ENCODE peak calls at places on chromosomes 5 and 9, in five cellular contexts. Q is H1, N is GM23248, Y is GM23338, J is A549. U is an unnamed sample.

GRCh38 chr9:134562146-134562753 is 79.4 kb upstream of the COL5A1 start:
- DNase-seq in J (no peak), N (peak), Q (no peak), Y (no peak), U (no peak)

GRCh38 chr9:36470891-36471290 is 70.8 kb upstream of the RNF38 start:
- DNase-seq in Q (no peak), Y (no peak), N (peak), J (no peak), U (peak)

GRCh38 chr5:71452876-71453275 is 2.6 kb upstream of the BDP1 start:
- DNase-seq in J (no peak), N (no peak), Q (no peak), Y (no peak), U (no peak)

GRCh38 chr9:137253717-137254623 is 1.2 kb upstream of the NELFB start:
- DNase-seq in Q (no peak), Y (peak), N (peak), J (no peak), U (no peak)

GRCh38 chr5:43772601-43773031 is 169.6 kb downstream of the NNT start:
- DNase-seq in Q (no peak), Y (no peak), N (peak), J (peak), U (no peak)

GRCh38 chr9:129763235-129763917 is 10.5 kb upstream of the PTGES start:
- DNase-seq in Q (no peak), J (no peak), N (peak), Y (no peak), U (no peak)

GRCh38 chr5:157607371-157608161 is 32.0 kb upstream of the ADAM19 start:
- DNase-seq in J (peak), Q (no peak), Y (no peak), N (peak), U (peak)

GRCh38 chr9:135887585-135888050 is 19.7 kb downstream of the CAMSAP1 start:
- DNase-seq in Q (peak), Y (peak), N (no peak), J (no peak), U (no peak)

GRCh38 chr9:68955281-68955680 is 58.6 kb downstream of the PRKACG start:
- DNase-seq in Y (no peak), Q (no peak), N (no peak), J (no peak), U (peak)

GRCh38 chr5:56822961-56823360 is 7.6 kb downstream of the MAP3K1 start:
- DNase-seq in J (no peak), Q (no peak), Y (no peak), N (no peak), U (no peak)

GRCh38 chr5:676699-677076 is 16.5 kb downstream of the TPPP start:
- DNase-seq in Q (no peak), J (no peak), Y (no peak), N (no peak), U (no peak)

GRCh38 chr9:126752881-126753670 is 51.8 kb upstream of the ZBTB43 start:
- DNase-seq in J (no peak), Y (no peak), Q (peak), N (no peak), U (no peak)

GRCh38 chr9:108241384-108241783 is 614.4 kb downstream of the ACTL7B start:
- DNase-seq in J (no peak), Q (no peak), N (peak), Y (peak), U (no peak)

GRCh38 chr9:94692601-94693000 is 33.9 kb upstream of the AOPEP start:
- DNase-seq in J (peak), Y (no peak), Q (no peak), N (no peak), U (no peak)

GRCh38 chr9:19785230-19785629 is 3.6 kb downstream of the SLC24A2 start:
- DNase-seq in N (no peak), Y (no peak), J (no peak), Q (no peak), U (no peak)

GRCh38 chr9:95225016-95225745 is 92.3 kb downstream of the FANCC start:
- DNase-seq in N (no peak), Q (no peak), J (peak), Y (no peak), U (no peak)

GRCh38 chr9:79768199-79768598 is 196.4 kb downstream of the TLE4 start:
- DNase-seq in J (no peak), Q (no peak), Y (no peak), N (peak), U (no peak)

GRCh38 chr5:169164481-169164925 is 136.4 kb downstream of the SLIT3 start:
- DNase-seq in Y (peak), J (peak), Q (no peak), N (peak), U (no peak)

GRCh38 chr9:110802416-110803035 is 133.9 kb downstream of the MUSK start:
- DNase-seq in N (peak), Y (no peak), Q (no peak), J (peak), U (no peak)

GRCh38 chr5:36724429-36725332 is 118.3 kb downstream of the SLC1A3 start:
- DNase-seq in N (no peak), Y (peak), Q (no peak), J (peak), U (peak)

GRCh38 chr9:98360176-98360708 is 104.8 kb upstream of the TBC1D2 start:
- DNase-seq in Q (no peak), J (no peak), Y (peak), N (no peak), U (no peak)

GRCh38 chr9:93081081-93081529 is 14.9 kb upstream of the CARD19 start:
- DNase-seq in N (peak), Q (no peak), J (no peak), Y (no peak), U (no peak)

GRCh38 chr9:85163415-85163814 is 493.9 kb downstream of the NTRK2 start:
- DNase-seq in Y (no peak), J (no peak), Q (no peak), N (peak), U (no peak)

GRCh38 chr5:91632871-91633270 is 249.8 kb upstream of the ARRDC3 start:
- DNase-seq in Q (no peak), J (peak), Y (no peak), N (no peak), U (peak)

GRCh38 chr5:173615884-173616576 is 420 bp downstream of the BOD1 start:
- DNase-seq in N (peak), J (peak), Y (peak), Q (peak), U (peak)

GRCh38 chr9:117169089-117169488 is 245.8 kb downstream of the ASTN2 start:
- DNase-seq in N (no peak), Y (peak), Q (no peak), J (no peak), U (no peak)

GRCh38 chr9:133701321-133701980 is 36.7 kb downstream of the SARDH start:
- DNase-seq in J (no peak), Y (no peak), N (peak), Q (no peak), U (no peak)

GRCh38 chr5:29077451-29077850 is 2039.1 kb upstream of the CDH9 start:
- DNase-seq in J (peak), Y (no peak), Q (no peak), N (no peak), U (no peak)

GRCh38 chr5:73770601-73771025 is 144.6 kb downstream of the ARHGEF28 start:
- DNase-seq in Q (no peak), J (no peak), Y (no peak), N (no peak), U (no peak)

GRCh38 chr5:107277485-107278040 is 393.2 kb downstream of the EFNA5 start:
- DNase-seq in J (no peak), Q (no peak), Y (no peak), N (no peak), U (no peak)

GRCh38 chr9:124853605-124854143 is 414 bp downstream of the WDR38 start:
- DNase-seq in N (no peak), J (no peak), Q (no peak), Y (no peak), U (no peak)

GRCh38 chr5:170769236-170769635 is 14.3 kb upstream of the GABRP start:
- DNase-seq in N (no peak), Y (no peak), Q (no peak), J (no peak), U (no peak)

GRCh38 chr5:150644496-150644895 is 4.0 kb downstream of the SYNPO start:
- DNase-seq in J (no peak), Q (no peak), Y (no peak), N (no peak), U (no peak)
- H3K4me2 ChIP-seq in J (peak), Q (no peak), Y (no peak), N (peak), U (no peak)

GRCh38 chr5:142320427-142320732 is 4.4 kb downstream of the SPRY4 start:
- DNase-seq in Q (no peak), N (no peak), Y (no peak), J (no peak), U (no peak)

GRCh38 chr5:142320851-142321560 is 3.8 kb downstream of the SPRY4 start:
- DNase-seq in Y (peak), N (peak), Q (no peak), J (no peak), U (no peak)

GRCh38 chr5:142317673-142318261 is 7.1 kb downstream of the SPRY4 start:
- DNase-seq in Y (no peak), Q (no peak), J (no peak), N (peak), U (no peak)

GRCh38 chr5:142319560-142320426 is 5.0 kb downstream of the SPRY4 start:
- DNase-seq in Q (no peak), N (no peak), J (no peak), Y (no peak), U (no peak)

DNA sequence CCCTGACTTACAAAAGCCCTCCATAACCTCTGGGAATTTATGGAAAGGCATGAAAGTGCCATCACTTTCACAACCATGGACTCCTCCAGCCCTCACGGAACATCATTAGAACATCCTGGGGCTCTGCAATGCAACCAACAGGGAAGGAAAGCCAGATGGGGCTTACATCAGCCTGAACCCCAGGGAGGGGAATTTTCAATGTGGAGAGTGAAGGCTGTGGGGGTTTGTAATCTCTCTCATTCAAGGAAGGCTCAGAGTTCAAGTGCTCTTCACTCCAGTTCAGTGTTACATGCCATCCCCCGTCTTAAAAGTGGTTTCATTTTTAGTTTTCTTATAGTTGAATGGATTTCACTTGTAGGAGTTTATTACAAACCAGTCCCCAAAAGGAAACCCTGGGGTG is 5.7 kb downstream of the SPRY4 start:
- DNase-seq in N (no peak), J (no peak), Q (no peak), Y (no peak), U (no peak)
- H3K4me2 ChIP-seq in N (peak), J (no peak), Q (peak), Y (peak), U (no peak)

DNA sequence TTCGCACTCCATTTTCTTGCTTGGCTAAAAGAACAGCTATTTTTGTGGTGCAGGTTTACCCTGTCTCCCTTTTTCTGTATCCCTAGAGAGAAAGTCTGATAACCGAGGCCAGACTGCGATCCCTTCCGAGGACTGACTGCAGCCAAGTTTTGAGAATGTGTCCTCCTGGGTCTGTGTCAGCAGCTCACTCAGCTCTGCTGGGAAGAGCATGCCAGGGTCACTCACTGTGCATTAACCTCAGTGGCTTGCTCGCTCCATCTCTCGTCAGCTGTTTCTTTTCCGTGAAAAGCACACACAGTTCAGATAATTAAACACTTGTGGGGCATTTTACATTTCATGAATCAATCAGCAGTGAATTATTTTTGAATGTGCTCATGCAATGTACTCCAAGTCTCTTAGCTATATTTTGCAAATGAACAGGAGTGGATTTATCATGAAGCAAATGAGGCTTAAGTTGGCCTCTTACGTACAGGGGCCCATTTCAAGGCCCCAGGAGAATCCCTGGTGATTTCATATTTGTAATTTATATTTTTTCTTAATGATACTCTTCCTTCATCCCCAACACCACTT is 252.1 kb downstream of the SMARCA2 start:
- DNase-seq in J (no peak), Q (no peak), N (peak), Y (no peak), U (no peak)
- H3K4me2 ChIP-seq in J (no peak), Q (no peak), N (no peak), Y (no peak), U (no peak)

GRCh38 chr5:16642896-16643295 is 26.1 kb upstream of the RETREG1 start:
- DNase-seq in Q (no peak), J (no peak), N (no peak), Y (no peak), U (no peak)
- H3K4me2 ChIP-seq in Q (no peak), J (no peak), N (no peak), Y (no peak), U (no peak)

GRCh38 chr9:112115955-112116354 is 59.1 kb downstream of the SUSD1 start:
- DNase-seq in Q (peak), J (no peak), Y (no peak), N (peak), U (peak)
- H3K4me2 ChIP-seq in Q (no peak), J (no peak), Y (no peak), N (no peak), U (no peak)

GRCh38 chr9:121505903-121506640 is 6.4 kb upstream of the GGTA1 start:
- DNase-seq in N (peak), Q (no peak), Y (no peak), J (no peak), U (no peak)

GRCh38 chr9:121508415-121508814 is 8.8 kb upstream of the GGTA1 start:
- DNase-seq in N (peak), Y (peak), Q (no peak), J (no peak), U (no peak)

GRCh38 chr9:121510766-121511555 is 11.3 kb upstream of the GGTA1 start:
- DNase-seq in Q (no peak), J (no peak), Y (no peak), N (peak), U (no peak)

GRCh38 chr9:121503443-121503842 is 3.8 kb upstream of the GGTA1 start:
- DNase-seq in J (no peak), Q (no peak), Y (no peak), N (peak), U (no peak)

GRCh38 chr9:121509175-121509574 is 9.5 kb upstream of the GGTA1 start:
- DNase-seq in Y (no peak), Q (no peak), N (no peak), J (no peak), U (no peak)
- H3K4me2 ChIP-seq in Y (no peak), Q (no peak), N (no peak), J (no peak), U (no peak)